ENCODE peak calls at places on chromosomes 4 and X, in eight cellular contexts. L, X, C, F, W, S, Y and O are unnamed samples. For H3K27me3, the result is how much of the 10 kb centered on the place peaks cover.

GRCh38 chr4:99161700-99162099 is 17.6 kb upstream of the ADH4 start:
- DNase-seq in X (no peak), F (no peak), C (no peak), S (no peak), W (no peak), Y (no peak), L (no peak), O (no peak)

GRCh38 chr4:89737888-89738287 is 99.1 kb downstream of the SNCA start:
- DNase-seq in X (peak), S (no peak), C (no peak), Y (peak), L (peak), W (no peak), F (no peak), O (no peak)

GRCh38 chr4:54187148-54187547 is 41.9 kb upstream of the PDGFRA start:
- DNase-seq in F (no peak), Y (no peak), S (no peak), W (no peak), X (no peak), C (no peak), L (no peak), O (no peak)

GRCh38 chr4:6119507-6120020 is 80.8 kb downstream of the JAKMIP1 start:
- DNase-seq in F (no peak), Y (peak), L (no peak), C (no peak), X (peak), W (peak), S (no peak), O (no peak)

GRCh38 chr4:25172964-25173917 is 13.0 kb upstream of the SEPSECS start:
- DNase-seq in C (no peak), S (no peak), W (no peak), F (no peak), X (peak), L (peak), Y (peak), O (no peak)

GRCh38 chrX:130047416-130047815 is 62.9 kb downstream of the ELF4 start:
- DNase-seq in F (no peak), S (peak), X (no peak), Y (no peak), W (no peak), C (no peak), L (no peak), O (no peak)

GRCh38 chr4:165844151-165844550 is 28.9 kb upstream of the TLL1 start:
- DNase-seq in C (no peak), X (no peak), W (no peak), L (no peak), F (no peak), S (no peak), Y (no peak), O (no peak)

GRCh38 chr4:40316333-40316781 is 18.8 kb upstream of the CHRNA9 start:
- DNase-seq in X (peak), L (peak), W (peak), Y (peak), S (no peak), F (no peak), C (no peak), O (no peak)

GRCh38 chr4:113356452-113356851 is 307.0 kb downstream of the ANK2 start:
- DNase-seq in S (no peak), C (no peak), W (no peak), Y (no peak), F (no peak), X (no peak), L (no peak), O (no peak)

GRCh38 chrX:53768451-53769246 is 82.1 kb upstream of the HUWE1 start:
- DNase-seq in C (no peak), S (no peak), W (no peak), L (no peak), Y (no peak), F (no peak), X (no peak), O (no peak)

GRCh38 chr4:54958236-54958635 is 167.2 kb downstream of the KDR start:
- DNase-seq in X (no peak), W (no peak), F (no peak), C (no peak), Y (no peak), S (no peak), L (no peak), O (no peak)

GRCh38 chr4:52982246-52982950 is 120.3 kb downstream of the RASL11B start:
- DNase-seq in L (peak), Y (peak), W (no peak), F (no peak), S (peak), X (peak), C (no peak), O (no peak)

GRCh38 chr4:95095352-95095974 is 337.7 kb downstream of the BMPR1B start:
- DNase-seq in Y (peak), X (no peak), S (peak), C (no peak), W (peak), L (peak), F (no peak), O (no peak)

GRCh38 chrX:1807301-1807731 is 192.5 kb downstream of the ASMT start:
- DNase-seq in L (no peak), W (no peak), C (no peak), F (no peak), Y (peak), S (peak), X (no peak), O (no peak)

GRCh38 chr4:140343303-140343702 is 30.1 kb upstream of the SCOC start:
- DNase-seq in L (peak), W (no peak), S (no peak), C (peak), X (peak), F (no peak), Y (peak), O (no peak)

GRCh38 chr4:123750044-123750443 is 353.4 kb downstream of the SPRY1 start:
- DNase-seq in L (no peak), C (no peak), F (no peak), S (peak), X (no peak), Y (no peak), W (no peak), O (no peak)

GRCh38 chrX:153863251-153863991 is 22.6 kb downstream of the L1CAM start:
- DNase-seq in C (no peak), L (no peak), X (no peak), F (no peak), Y (no peak), S (no peak), W (no peak), O (no peak)

GRCh38 chr4:38706301-38706700 is 42.3 kb downstream of the KLF3 start:
- DNase-seq in Y (no peak), W (no peak), C (no peak), L (no peak), F (no peak), X (no peak), S (no peak), O (no peak)

GRCh38 chr4:10529891-10530786 is 72.9 kb upstream of the ZNF518B start:
- DNase-seq in Y (peak), C (no peak), S (no peak), X (no peak), L (peak), W (no peak), F (no peak), O (no peak)

GRCh38 chr4:168585168-168586091 is 88.6 kb downstream of the PALLD start:
- DNase-seq in C (no peak), Y (peak), S (peak), X (no peak), W (no peak), L (peak), F (peak), O (no peak)

GRCh38 chrX:100512471-100512870 is 72.3 kb upstream of the TNMD start:
- DNase-seq in Y (peak), C (no peak), W (no peak), X (peak), F (no peak), S (peak), L (peak), O (no peak)

GRCh38 chr4:144734522-144734921 is 88.6 kb downstream of the HHIP start:
- DNase-seq in F (no peak), L (peak), X (peak), W (no peak), S (peak), Y (peak), C (no peak), O (no peak)

GRCh38 chr4:132504438-132504837 is 644.7 kb upstream of the PCDH10 start:
- DNase-seq in C (no peak), W (no peak), F (no peak), X (peak), S (no peak), Y (peak), L (no peak), O (no peak)

GRCh38 chr4:106587558-106587957 is 219.0 kb upstream of the GIMD1 start:
- DNase-seq in X (peak), Y (peak), W (no peak), C (no peak), F (no peak), L (no peak), S (no peak), O (no peak)

GRCh38 chr4:94304365-94304971 is 38.2 kb downstream of the HPGDS start:
- DNase-seq in C (no peak), Y (peak), X (peak), L (peak), F (no peak), S (peak), W (peak), O (no peak)

GRCh38 chr4:5940470-5941203 is 47.8 kb upstream of the CRMP1 start:
- DNase-seq in C (no peak), L (no peak), Y (no peak), S (peak), W (peak), X (no peak), F (no peak), O (no peak)

GRCh38 chrX:75784689-75785491 is at the start of gene MAGEE2:
- DNase-seq in L (no peak), X (no peak), F (no peak), C (peak), S (peak), Y (no peak), W (no peak), O (no peak)

GRCh38 chr4:145808021-145808650 is 128.2 kb downstream of the C4orf51 start:
- DNase-seq in X (peak), F (no peak), W (no peak), Y (peak), S (peak), C (no peak), L (peak), O (no peak)

GRCh38 chr4:10741961-10742699 is 57.6 kb upstream of the CLNK start:
- DNase-seq in S (no peak), F (no peak), C (no peak), L (no peak), Y (no peak), X (no peak), W (no peak), O (no peak)

GRCh38 chr4:6332042-6332668 is 62.5 kb downstream of the WFS1 start:
- DNase-seq in C (no peak), W (peak), S (peak), X (no peak), Y (no peak), L (peak), F (peak), O (no peak)

GRCh38 chr4:141955696-141956095 is 319.3 kb downstream of the IL15 start:
- DNase-seq in C (no peak), X (no peak), L (no peak), W (no peak), Y (no peak), F (no peak), S (no peak), O (no peak)
- H3K27ac ChIP-seq in C (no peak), X (no peak), L (no peak), W (no peak), Y (no peak), F (no peak), S (no peak), O (no peak)

GRCh38 chrX:134020910-134021309 is 35.5 kb upstream of the GPC3 start:
- DNase-seq in S (peak), F (no peak), X (no peak), W (no peak), L (no peak), Y (no peak), C (no peak), O (no peak)
- TF ChIP-seq CTCF in S (peak), F (no peak), X (peak), W (no peak), L (no peak), Y (peak), C (no peak), O (no peak)

GRCh38 chr4:791201-791865 is 34.6 kb downstream of the CPLX1 start:
- DNase-seq in X (no peak), S (no peak), C (peak), Y (no peak), L (no peak), F (no peak), W (no peak), O (no peak)
- H3K27me3 ChIP-seq in X (half or more), S (half or more), C (under half), Y (under half), L (under half), F (half or more), W (under half), O (half or more)

GRCh38 chr4:173527103-173527876 is 2.7 kb downstream of the HAND2 start:
- DNase-seq in C (peak), X (no peak), S (peak), L (no peak), F (no peak), W (no peak), Y (no peak), O (no peak)

GRCh38 chr4:173528378-173529321 is 1.4 kb downstream of the HAND2 start:
- DNase-seq in Y (no peak), X (no peak), C (peak), L (no peak), F (peak), W (no peak), S (peak), O (no peak)

GRCh38 chr4:173531085-173531965 is 1.3 kb upstream of the HAND2 start:
- DNase-seq in L (no peak), X (no peak), F (peak), C (peak), Y (no peak), W (no peak), S (peak), O (no peak)

GRCh38 chr4:173530326-173531062 is 465 bp upstream of the HAND2 start:
- DNase-seq in L (no peak), W (no peak), X (no peak), C (peak), S (peak), F (no peak), Y (no peak), O (no peak)

GRCh38 chr4:173529505-173530325 is at the start of gene HAND2:
- DNase-seq in X (peak), S (peak), W (no peak), C (peak), F (peak), Y (no peak), L (peak), O (no peak)
- H3K27ac ChIP-seq in X (no peak), S (no peak), W (no peak), C (no peak), F (no peak), Y (no peak), L (no peak), O (no peak)